ENCODE peak calls at places on chromosomes 7 and 10, in six cellular contexts. K is activated CD8-positive, alpha-beta memory T cell treated with anti-CD3 and anti-CD28 coated beads, Interleukin-2, amount 50 U/mL, for 48 hours; E is globus pallidus; Y is HepG2; A is fibroblast of pulmonary artery; T is GM10248. B is an unnamed sample.

GRCh38 chr7:38374507-38374906 is 101.1 kb upstream of the TARP start:
- DNase-seq in K (peak), E (peak), Y (peak), A (peak), T (peak), B (peak)

GRCh38 chr7:116025098-116025809 is 5.3 kb downstream of the TFEC start:
- DNase-seq in K (no peak), E (peak), Y (no peak), A (peak), T (no peak), B (no peak)

GRCh38 chr10:97685395-97685958 is 1.6 kb downstream of the AVPI1 start:
- DNase-seq in K (no peak), E (no peak), Y (peak), A (peak), T (no peak), B (peak)

GRCh38 chr7:370775-371118 is 80.8 kb downstream of the FOXL3 start:
- DNase-seq in K (no peak), E (no peak), Y (no peak), A (no peak), T (no peak), B (no peak)

GRCh38 chr7:2567663-2568238 is 9.0 kb downstream of the IQCE start:
- DNase-seq in K (no peak), E (peak), Y (peak), A (peak), T (peak), B (no peak)

GRCh38 chr10:67668448-67668847 is 27.5 kb downstream of the CTNNA3 start:
- DNase-seq in K (no peak), E (no peak), Y (peak), A (peak), T (no peak), B (no peak)

GRCh38 chr7:4282434-4283223 is 399.5 kb upstream of the FOXK1 start:
- DNase-seq in K (no peak), E (no peak), Y (no peak), A (no peak), T (no peak), B (no peak)

GRCh38 chr10:24383681-24384106 is 174.8 kb downstream of the KIAA1217 start:
- DNase-seq in K (peak), E (peak), Y (peak), A (peak), T (peak), B (peak)

B was measured in A673.